ENCODE peak calls at places on chromosomes 6 and 20, in seven cellular contexts. L is progenitor cell of endocrine pancreas, S is heart left ventricle, B is fibroblast of lung, X is suprapubic skin, V is brain microvascular endothelial cell, R is GM13977. U is an unnamed sample.

GRCh38 chr20:48635791-48636267 is 192.0 kb downstream of the PREX1 start:
- DNase-seq in R (peak), L (peak), X (no peak), S (peak), V (peak), B (peak), U (no peak)

GRCh38 chr6:228881-229651 is 63.2 kb upstream of the DUSP22 start:
- DNase-seq in L (no peak), R (peak), V (no peak), X (no peak), B (no peak), S (no peak), U (no peak)

GRCh38 chr20:10217517-10218410 is 866 bp upstream of the SNAP25 start:
- DNase-seq in L (peak), B (peak), X (no peak), S (no peak), V (peak), R (peak), U (no peak)

GRCh38 chr6:25415274-25415673 is 136.1 kb downstream of the CARMIL1 start:
- DNase-seq in R (no peak), L (no peak), S (no peak), X (no peak), V (no peak), B (no peak), U (no peak)

GRCh38 chr6:134105903-134106302 is 53.5 kb upstream of the SLC2A12 start:
- DNase-seq in L (no peak), R (no peak), B (no peak), S (no peak), X (no peak), V (no peak), U (no peak)

GRCh38 chr6:151365233-151365632 is 26.1 kb downstream of the ZBTB2 start:
- DNase-seq in B (no peak), R (no peak), V (no peak), X (no peak), L (no peak), S (no peak), U (no peak)

GRCh38 chr6:7008451-7008988 is 99.2 kb upstream of the RREB1 start:
- DNase-seq in S (no peak), L (no peak), V (no peak), X (no peak), B (no peak), R (no peak), U (no peak)

GRCh38 chr6:149728499-149729234 is 10.8 kb upstream of the LATS1 start:
- DNase-seq in R (no peak), V (no peak), X (no peak), B (no peak), S (no peak), L (no peak), U (no peak)

GRCh38 chr6:118768904-118769325 is 117.5 kb upstream of the CEP85L start:
- DNase-seq in R (no peak), L (no peak), S (no peak), B (no peak), V (no peak), X (no peak), U (no peak)

DNA sequence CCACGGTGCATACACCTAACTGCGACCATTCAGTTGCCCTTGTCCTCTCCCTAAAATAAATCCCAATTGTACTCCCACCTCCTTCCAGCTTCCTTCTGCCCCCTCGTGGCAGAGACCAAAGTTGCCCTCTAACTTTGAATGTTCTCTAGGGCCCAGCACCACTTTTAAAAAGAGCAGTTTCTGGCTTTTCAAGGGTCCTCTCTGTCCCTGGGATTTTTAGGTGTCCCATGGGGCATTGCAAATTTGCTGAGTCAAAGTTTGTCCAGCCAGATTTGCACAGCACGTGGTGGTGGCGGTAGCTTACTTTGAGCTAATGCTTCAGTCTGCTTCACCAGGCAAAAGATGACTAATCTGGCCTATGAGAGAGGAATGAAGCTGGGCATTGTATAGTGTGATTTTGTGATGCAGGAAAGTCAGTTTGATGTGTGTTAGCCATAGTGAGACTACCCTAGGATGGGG is 100.2 kb downstream of the PERP start:
- DNase-seq in L (no peak), R (peak), S (no peak), V (peak), X (no peak), B (peak), U (no peak)
- TF ChIP-seq CTCF in L (peak), R (peak), S (peak), V (peak), X (no peak), B (peak), U (peak)

DNA sequence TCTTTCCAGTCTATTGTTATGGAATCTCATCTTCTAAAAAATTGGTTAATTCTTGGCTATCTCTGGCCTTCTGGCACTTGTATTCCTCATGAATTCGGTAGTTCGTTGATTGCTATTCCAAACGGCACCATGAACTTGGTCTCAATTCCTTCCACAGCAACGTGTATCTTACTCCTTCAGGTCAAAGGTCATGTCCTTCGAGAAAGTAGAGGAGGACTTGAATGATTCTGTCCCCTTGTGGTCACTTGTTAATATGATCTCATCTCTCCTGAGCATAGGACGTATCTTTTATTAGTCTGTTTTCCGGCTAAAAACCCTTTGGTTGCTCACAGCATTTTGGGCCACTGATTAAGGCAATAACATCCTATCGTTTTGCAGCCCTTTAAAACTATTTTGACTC is 9.4 kb downstream of the TLDC2 start:
- DNase-seq in B (peak), R (no peak), X (no peak), V (no peak), S (no peak), L (no peak), U (no peak)
- TF ChIP-seq CTCF in B (no peak), R (no peak), X (no peak), V (peak), S (peak), L (peak), U (no peak)

DNA sequence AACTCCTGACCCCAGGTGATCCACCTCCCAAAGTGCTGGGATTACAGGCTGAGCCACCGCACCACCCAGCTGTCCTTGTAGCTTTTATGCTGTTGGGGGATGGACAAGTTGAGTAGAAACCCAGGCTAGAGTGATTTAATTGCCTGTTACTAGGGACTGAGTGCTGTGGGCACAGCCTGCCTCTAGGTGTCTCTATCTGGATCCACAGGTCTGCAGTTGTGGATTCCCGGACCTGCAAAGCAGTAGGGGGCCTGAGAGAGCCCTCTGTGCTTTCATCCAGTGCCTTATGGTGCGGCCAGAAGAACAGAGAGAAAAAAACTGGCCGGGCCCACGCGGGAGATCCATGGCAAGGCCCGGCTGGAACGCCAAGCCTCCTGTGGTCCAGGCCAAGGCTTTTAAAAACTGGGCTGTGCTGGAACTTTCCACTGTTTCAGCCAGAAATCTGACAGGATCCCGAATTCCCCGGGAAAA is 5.1 kb downstream of the SIRPA start:
- DNase-seq in S (peak), R (peak), X (no peak), B (peak), V (peak), L (peak), U (no peak)
- TF ChIP-seq CTCF in S (peak), R (peak), X (no peak), B (peak), V (peak), L (peak), U (peak)

DNA sequence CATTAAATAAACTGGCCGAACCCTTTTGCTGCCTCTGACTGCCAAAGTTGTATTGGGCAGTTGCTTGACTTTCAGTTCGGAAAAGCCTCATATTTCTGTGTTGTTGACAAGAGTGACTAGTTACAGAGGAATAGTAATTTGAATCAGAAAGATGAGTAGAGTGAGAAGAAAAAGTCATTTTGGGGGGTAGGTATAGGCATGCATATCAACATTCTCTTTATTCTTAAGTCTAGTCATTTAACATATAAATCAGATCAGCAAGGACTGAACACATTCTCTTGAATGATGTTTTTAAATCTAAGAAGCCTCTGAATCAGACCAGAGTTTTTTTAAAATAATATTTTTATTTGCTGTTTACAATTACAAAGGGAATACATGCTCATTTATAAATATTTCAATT is 4.9 kb upstream of the LMBRD1 start:
- DNase-seq in X (no peak), V (no peak), R (no peak), S (no peak), L (no peak), B (no peak), U (no peak)
- TF ChIP-seq CTCF in X (no peak), V (no peak), R (no peak), S (no peak), L (no peak), B (no peak), U (no peak)

DNA sequence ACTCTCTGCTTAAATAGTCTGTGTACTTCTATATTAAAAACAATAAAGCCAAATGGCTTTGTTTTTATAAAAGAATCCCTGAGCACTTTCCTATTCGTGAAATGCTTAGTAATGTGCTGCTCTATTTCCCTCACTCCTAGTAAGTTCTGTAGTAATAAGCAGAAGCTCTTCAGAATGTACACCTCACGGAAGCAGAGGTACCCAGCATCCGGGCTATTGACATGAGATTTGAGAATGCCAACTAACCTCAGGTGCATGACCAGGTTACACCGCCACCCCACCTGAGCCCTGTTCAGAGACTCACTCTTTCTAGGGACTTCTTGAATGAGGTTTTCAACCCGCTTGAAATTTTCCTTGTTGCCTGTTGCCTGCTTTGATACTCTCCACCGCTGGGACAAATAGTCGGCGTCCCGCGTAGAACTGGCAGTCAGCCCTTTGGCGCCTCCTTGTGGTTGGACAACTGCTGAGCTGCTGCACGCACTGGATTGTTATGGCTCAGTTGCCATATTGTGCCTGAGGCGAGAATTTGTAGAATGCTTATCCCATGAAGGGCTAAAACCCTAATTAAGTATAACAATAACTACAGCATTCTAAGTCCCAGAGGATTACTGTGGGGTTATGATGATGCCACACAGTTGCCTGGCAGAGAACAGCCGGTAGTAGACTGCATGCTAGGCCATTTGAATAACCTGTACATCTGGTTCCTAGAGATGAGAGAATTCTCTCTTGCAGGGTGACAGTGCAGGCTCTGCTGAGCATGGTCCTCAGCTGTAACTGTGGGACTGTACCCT is 95.4 kb downstream of the KHDC1L start:
- DNase-seq in L (peak), S (peak), R (peak), V (peak), B (peak), X (peak), U (peak)
- TF ChIP-seq CTCF in L (peak), S (peak), R (peak), V (peak), B (peak), X (peak), U (peak)

U was measured in osteocyte.